ENCODE peak calls at places on chromosomes 16 and 17, in nine cellular contexts. B, G, K, J, A, V, D, U and P are unnamed samples.

GRCh38 chr16:48384982-48385271 is 286 bp downstream of the SIAH1 start:
- DNase-seq in B (no peak), G (no peak), K (no peak), J (no peak), A (peak), V (no peak), D (peak), U (no peak), P (peak)

GRCh38 chr17:81365601-81366585 is 29.4 kb upstream of the BAHCC1 start:
- DNase-seq in B (no peak), G (peak), K (no peak), J (no peak), A (peak), V (no peak), D (no peak), U (no peak), P (no peak)

GRCh38 chr17:55005520-55005919 is 37.0 kb downstream of the STXBP4 start:
- DNase-seq in B (no peak), G (no peak), K (no peak), J (no peak), A (peak), V (no peak), D (no peak), U (no peak), P (peak)

GRCh38 chr16:67378642-67379041 is 14.7 kb downstream of the TPPP3 start:
- DNase-seq in B (no peak), G (no peak), K (no peak), J (no peak), A (no peak), V (no peak), D (no peak), U (no peak), P (no peak)

GRCh38 chr17:58415371-58416055 is 1.8 kb downstream of the RNF43 start:
- DNase-seq in B (no peak), G (no peak), K (no peak), J (no peak), A (no peak), V (no peak), D (no peak), U (no peak), P (no peak)

GRCh38 chr17:32281011-32281451 is 15.4 kb downstream of the RHBDL3 start:
- DNase-seq in B (no peak), G (peak), K (no peak), J (no peak), A (peak), V (no peak), D (no peak), U (no peak), P (peak)

GRCh38 chr17:73932216-73932749 is 271.2 kb upstream of the RPL38 start:
- DNase-seq in B (no peak), G (no peak), K (no peak), J (no peak), A (no peak), V (no peak), D (no peak), U (no peak), P (no peak)

GRCh38 chr17:80931421-80932265 is 60.0 kb upstream of the CHMP6 start:
- DNase-seq in B (no peak), G (peak), K (peak), J (peak), A (no peak), V (no peak), D (no peak), U (peak), P (no peak)

GRCh38 chr16:54286067-54286329 is 589 bp downstream of the IRX3 start:
- DNase-seq in B (no peak), G (no peak), K (no peak), J (no peak), A (peak), V (no peak), D (no peak), U (no peak), P (no peak)

GRCh38 chr16:9666834-9667480 is 515.3 kb downstream of the GRIN2A start:
- DNase-seq in B (no peak), G (no peak), K (no peak), J (no peak), A (no peak), V (no peak), D (no peak), U (peak), P (no peak)

GRCh38 chr17:36717088-36717487 is 115.7 kb downstream of the MRM1 start:
- DNase-seq in B (no peak), G (no peak), K (no peak), J (no peak), A (no peak), V (no peak), D (no peak), U (no peak), P (no peak)

GRCh38 chr16:4388275-4389021 is 16.8 kb downstream of the VASN start:
- DNase-seq in B (no peak), G (no peak), K (no peak), J (no peak), A (no peak), V (no peak), D (no peak), U (no peak), P (no peak)

GRCh38 chr16:20747030-20747816 is 5.6 kb upstream of the THUMPD1 start:
- DNase-seq in B (no peak), G (no peak), K (no peak), J (no peak), A (no peak), V (no peak), D (no peak), U (no peak), P (no peak)

GRCh38 chr17:7355053-7355452 is at the start of gene TMEM95:
- DNase-seq in B (peak), G (no peak), K (no peak), J (no peak), A (no peak), V (no peak), D (no peak), U (no peak), P (no peak)

GRCh38 chr17:1628856-1629646 is 417 bp upstream of the SLC43A2 start:
- DNase-seq in B (peak), G (peak), K (peak), J (peak), A (peak), V (no peak), D (peak), U (peak), P (peak)

GRCh38 chr17:32393904-32394303 is 43.9 kb downstream of the ZNF207 start:
- DNase-seq in B (no peak), G (no peak), K (no peak), J (no peak), A (no peak), V (no peak), D (no peak), U (no peak), P (no peak)

GRCh38 chr17:82722341-82723013 is 6.0 kb downstream of the FN3KRP start:
- DNase-seq in B (no peak), G (no peak), K (no peak), J (no peak), A (no peak), V (no peak), D (no peak), U (no peak), P (no peak)

GRCh38 chr17:76384987-76385891 is 830 bp downstream of the SPHK1 start:
- DNase-seq in B (no peak), G (no peak), K (no peak), J (peak), A (peak), V (no peak), D (no peak), U (no peak), P (peak)

GRCh38 chr17:81015135-81015534 is 19.8 kb upstream of the BAIAP2 start:
- DNase-seq in B (no peak), G (no peak), K (no peak), J (no peak), A (no peak), V (no peak), D (no peak), U (no peak), P (no peak)

GRCh38 chr17:72565006-72565405 is 444.2 kb downstream of the SOX9 start:
- DNase-seq in B (no peak), G (no peak), K (no peak), J (no peak), A (no peak), V (no peak), D (no peak), U (no peak), P (no peak)

GRCh38 chr16:67395458-67396158 is 2.3 kb upstream of the TPPP3 start:
- DNase-seq in B (no peak), G (peak), K (no peak), J (no peak), A (peak), V (no peak), D (no peak), U (peak), P (peak)

GRCh38 chr17:336110-337021 is 16.2 kb downstream of the RPH3AL start:
- DNase-seq in B (peak), G (peak), K (no peak), J (no peak), A (peak), V (no peak), D (peak), U (no peak), P (peak)

GRCh38 chr17:75118307-75118706 is 8.5 kb downstream of the ARMC7 start:
- DNase-seq in B (no peak), G (no peak), K (no peak), J (no peak), A (no peak), V (no peak), D (no peak), U (no peak), P (no peak)

GRCh38 chr16:51708861-51709260 is 557.8 kb upstream of the SALL1 start:
- DNase-seq in B (no peak), G (no peak), K (no peak), J (no peak), A (no peak), V (no peak), D (no peak), U (no peak), P (no peak)

GRCh38 chr16:50538411-50539052 is 9.7 kb upstream of the NKD1 start:
- DNase-seq in B (no peak), G (no peak), K (no peak), J (no peak), A (no peak), V (no peak), D (no peak), U (no peak), P (no peak)

GRCh38 chr16:30621765-30622164 is 11.6 kb upstream of the ZNF689 start:
- DNase-seq in B (no peak), G (no peak), K (no peak), J (peak), A (no peak), V (no peak), D (no peak), U (no peak), P (no peak)

GRCh38 chr16:48561960-48562393 is 48.0 kb downstream of the N4BP1 start:
- DNase-seq in B (no peak), G (no peak), K (no peak), J (no peak), A (peak), V (no peak), D (no peak), U (no peak), P (no peak)

GRCh38 chr17:7241783-7242716 is at the start of gene GABARAP:
- DNase-seq in B (peak), G (peak), K (no peak), J (peak), A (peak), V (peak), D (peak), U (peak), P (peak)

GRCh38 chr17:15744091-15744676 is 12.1 kb downstream of the TBC1D26 start:
- DNase-seq in B (no peak), G (no peak), K (no peak), J (no peak), A (no peak), V (no peak), D (no peak), U (no peak), P (no peak)

GRCh38 chr17:1467898-1468492 is 12.0 kb upstream of the CRK start:
- DNase-seq in B (no peak), G (no peak), K (no peak), J (no peak), A (no peak), V (no peak), D (no peak), U (no peak), P (no peak)

GRCh38 chr17:76586741-76587487 is 1.3 kb upstream of the ST6GALNAC2 start:
- DNase-seq in B (no peak), G (peak), K (no peak), J (no peak), A (no peak), V (no peak), D (no peak), U (no peak), P (peak)

GRCh38 chr17:21268596-21269188 is 15.5 kb upstream of the NATD1 start:
- DNase-seq in B (no peak), G (no peak), K (no peak), J (no peak), A (no peak), V (no peak), D (no peak), U (no peak), P (no peak)

GRCh38 chr16:27320261-27321012 is 6.7 kb downstream of the IL4R start:
- DNase-seq in B (no peak), G (no peak), K (no peak), J (no peak), A (no peak), V (no peak), D (no peak), U (no peak), P (no peak)

GRCh38 chr16:57634171-57634570 is 5.7 kb downstream of the ADGRG1 start:
- DNase-seq in B (no peak), G (no peak), K (no peak), J (no peak), A (peak), V (no peak), D (no peak), U (no peak), P (no peak)

GRCh38 chr17:82772026-82772425 is 20.2 kb downstream of the TBCD start:
- DNase-seq in B (no peak), G (no peak), K (no peak), J (no peak), A (no peak), V (no peak), D (no peak), U (no peak), P (no peak)

GRCh38 chr16:50640391-50640790 is 40.7 kb downstream of the SNX20 start:
- DNase-seq in B (no peak), G (no peak), K (no peak), J (no peak), A (no peak), V (no peak), D (no peak), U (no peak), P (no peak)

GRCh38 chr17:30235386-30236296 is at the start of gene SLC6A4:
- DNase-seq in B (no peak), G (no peak), K (no peak), J (no peak), A (peak), V (no peak), D (no peak), U (no peak), P (no peak)